ENCODE peak calls at places on chromosomes 1 and 21, in five cellular contexts. S is stomach, F is A549, W is suprapubic skin, I is tibial nerve. G is an unnamed sample. For H3K4me1, the result is how much of the 10 kb centered on the place peaks cover.

GRCh38 chr21:35476616-35477395 is 427.7 kb upstream of the RUNX1 start:
- DNase-seq in S (no peak), I (no peak), W (no peak), F (no peak), G (no peak)

GRCh38 chr1:156652131-156652991 is 10.4 kb downstream of the BCAN start:
- DNase-seq in W (no peak), I (no peak), F (no peak), S (no peak), G (peak)

GRCh38 chr1:229880271-229881170 is 186.5 kb upstream of the GALNT2 start:
- DNase-seq in W (no peak), I (no peak), S (no peak), F (no peak), G (no peak)

GRCh38 chr1:56535949-56536348 is 43.4 kb downstream of the PLPP3 start:
- DNase-seq in I (no peak), S (peak), F (no peak), W (no peak), G (no peak)

GRCh38 chr1:6385673-6386191 is 7.8 kb downstream of the ACOT7 start:
- DNase-seq in F (peak), I (no peak), W (no peak), S (no peak), G (no peak)

GRCh38 chr1:234781241-234782056 is 171.5 kb upstream of the IRF2BP2 start:
- DNase-seq in S (no peak), I (no peak), F (peak), W (no peak), G (no peak)

GRCh38 chr1:19260211-19261138 is 8.9 kb downstream of the MRTO4 start:
- DNase-seq in F (no peak), W (no peak), I (no peak), S (peak), G (no peak)

GRCh38 chr1:165481820-165482532 is 37.0 kb upstream of the RXRG start:
- DNase-seq in F (peak), S (peak), I (no peak), W (no peak), G (no peak)

GRCh38 chr1:25486602-25487001 is 55.9 kb downstream of the MACO1 start:
- DNase-seq in I (no peak), W (no peak), F (no peak), S (no peak), G (no peak)

GRCh38 chr1:27566462-27567182 is 37.3 kb downstream of the AHDC1 start:
- DNase-seq in F (no peak), W (peak), S (no peak), I (no peak), G (peak)

GRCh38 chr1:169348356-169349036 is 19.1 kb downstream of the NME7 start:
- DNase-seq in F (no peak), I (no peak), S (no peak), W (no peak), G (no peak)

GRCh38 chr1:88529581-88529980 is 154.5 kb upstream of the PKN2 start:
- DNase-seq in S (no peak), W (no peak), F (no peak), I (no peak), G (no peak)

GRCh38 chr1:27058976-27059688 is 46.5 kb upstream of the TENT5B start:
- DNase-seq in F (no peak), I (no peak), W (no peak), S (no peak), G (no peak)

GRCh38 chr1:162360874-162361260 is 15.8 kb downstream of the SPATA46 start:
- DNase-seq in S (no peak), I (no peak), F (no peak), W (no peak), G (no peak)

GRCh38 chr1:30533141-30533540 is 190.2 kb downstream of the MATN1 start:
- DNase-seq in S (peak), I (no peak), W (no peak), F (no peak), G (no peak)

GRCh38 chr1:78038491-78038939 is 7.3 kb upstream of the GIPC2 start:
- DNase-seq in F (peak), I (no peak), W (no peak), S (no peak), G (no peak)

GRCh38 chr1:68294354-68295066 is 62.2 kb upstream of the WLS start:
- DNase-seq in W (no peak), I (no peak), F (no peak), S (no peak), G (no peak)

GRCh38 chr1:59013276-59013927 is 229.6 kb upstream of the JUN start:
- DNase-seq in W (peak), S (peak), F (no peak), I (peak), G (peak)

GRCh38 chr1:31101147-31101502 is 35.6 kb upstream of the PUM1 start:
- DNase-seq in I (no peak), W (no peak), F (no peak), S (no peak), G (no peak)

GRCh38 chr1:192003295-192004083 is 154.8 kb upstream of the RGS18 start:
- DNase-seq in I (no peak), W (no peak), S (no peak), F (no peak), G (no peak)

GRCh38 chr1:192010406-192010805 is 147.9 kb upstream of the RGS18 start:
- DNase-seq in F (no peak), W (no peak), S (no peak), I (no peak), G (no peak)

GRCh38 chr1:192005976-192006375 is 152.3 kb upstream of the RGS18 start:
- DNase-seq in S (no peak), F (no peak), W (no peak), I (no peak), G (no peak)

GRCh38 chr1:192011525-192011924 is 146.7 kb upstream of the RGS18 start:
- DNase-seq in S (no peak), I (no peak), W (no peak), F (no peak), G (no peak)

GRCh38 chr1:192008281-192008825 is 149.9 kb upstream of the RGS18 start:
- DNase-seq in S (no peak), I (no peak), W (no peak), F (no peak), G (no peak)
- TF ChIP-seq CTCF in S (no peak), I (no peak), W (no peak), F (no peak), G (no peak)

GRCh38 chr1:51222136-51222787 is 13.8 kb upstream of the RNF11 start:
- DNase-seq in W (no peak), S (no peak), I (no peak), F (no peak), G (no peak)
- TF ChIP-seq EP300 in W (no peak), S (no peak), I (no peak), F (no peak), G (no peak)

DNA sequence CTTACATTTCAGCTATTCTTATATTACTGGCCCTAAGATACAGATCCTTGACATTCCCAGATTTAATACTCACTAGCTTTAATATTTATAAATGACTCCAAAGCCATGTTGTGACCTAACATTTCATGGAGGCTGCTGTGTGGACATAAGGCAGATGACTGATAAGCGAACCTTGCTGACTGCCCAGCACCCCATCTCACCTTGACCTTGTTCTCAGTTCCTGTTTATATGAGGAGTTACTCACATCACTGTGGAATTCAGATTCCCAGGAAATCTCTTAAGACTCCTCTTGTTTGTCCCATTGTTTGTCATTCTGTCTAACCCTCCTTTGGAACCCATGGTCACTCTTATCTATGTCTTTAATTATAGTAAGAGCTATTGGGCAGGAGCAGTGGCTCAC is 21.9 kb downstream of the RAB3B start:
- DNase-seq in W (no peak), I (no peak), S (no peak), F (no peak), G (no peak)
- H3K4me1 ChIP-seq in W (under half), I (under half), S (under half), F (under half), G (under half)

GRCh38 chr1:58013237-58013636 is 533.3 kb downstream of the OMA1 start:
- DNase-seq in F (no peak), I (no peak), W (no peak), S (no peak), G (no peak)
- TF ChIP-seq CTCF in F (no peak), I (no peak), W (no peak), S (no peak), G (no peak)

G was measured in ovary.